ENCODE peak calls at places on chromosomes 16 and 17, in five cellular contexts. One of them, this sample, is unnamed. For H3K4me1, the result is how much of the 10 kb centered on the place peaks cover.

GRCh38 chr17:68600123-68600880 is 865 bp downstream of the FAM20A start:
- DNase-seq in ascending aorta: no peak
- DNase-seq in lower lobe of right lung: peak
- DNase-seq in neuronal stem cell: peak
- DNase-seq in heart right ventricle: peak
- DNase-seq in this sample: peak

GRCh38 chr17:62819511-62820221 is 11.6 kb upstream of the MARCHF10 start:
- DNase-seq in ascending aorta: peak
- DNase-seq in heart right ventricle: peak
- DNase-seq in lower lobe of right lung: peak
- DNase-seq in neuronal stem cell: peak
- DNase-seq in this sample: peak

GRCh38 chr16:47375423-47375822 is 85.4 kb downstream of the ITFG1 start:
- DNase-seq in neuronal stem cell: no peak
- DNase-seq in heart right ventricle: no peak
- DNase-seq in lower lobe of right lung: no peak
- DNase-seq in ascending aorta: no peak
- DNase-seq in this sample: no peak

GRCh38 chr17:61402978-61403845 is 3.6 kb downstream of the TBX2 start:
- DNase-seq in neuronal stem cell: no peak
- DNase-seq in lower lobe of right lung: peak
- DNase-seq in heart right ventricle: no peak
- DNase-seq in ascending aorta: no peak
- DNase-seq in this sample: no peak

GRCh38 chr16:8026450-8026849 is 563.9 kb downstream of the TMEM114 start:
- DNase-seq in neuronal stem cell: peak
- DNase-seq in ascending aorta: no peak
- DNase-seq in lower lobe of right lung: no peak
- DNase-seq in heart right ventricle: no peak
- DNase-seq in this sample: no peak

GRCh38 chr17:44913676-44914075 is 1.6 kb downstream of the GFAP start:
- DNase-seq in lower lobe of right lung: peak
- DNase-seq in heart right ventricle: no peak
- DNase-seq in neuronal stem cell: no peak
- DNase-seq in ascending aorta: no peak
- DNase-seq in this sample: no peak

GRCh38 chr17:51439395-51440229 is 179.3 kb downstream of the UTP18 start:
- DNase-seq in heart right ventricle: no peak
- DNase-seq in ascending aorta: no peak
- DNase-seq in lower lobe of right lung: no peak
- DNase-seq in neuronal stem cell: no peak
- DNase-seq in this sample: no peak

GRCh38 chr17:39012725-39013124 is 45.5 kb upstream of the FBXO47 start:
- DNase-seq in neuronal stem cell: no peak
- DNase-seq in lower lobe of right lung: no peak
- DNase-seq in heart right ventricle: no peak
- DNase-seq in ascending aorta: no peak
- DNase-seq in this sample: no peak

GRCh38 chr17:73175962-73176565 is 11.3 kb downstream of the SSTR2 start:
- DNase-seq in lower lobe of right lung: no peak
- DNase-seq in ascending aorta: no peak
- DNase-seq in neuronal stem cell: no peak
- DNase-seq in heart right ventricle: no peak
- DNase-seq in this sample: no peak

GRCh38 chr16:62404857-62405611 is 368.8 kb upstream of the CDH8 start:
- DNase-seq in neuronal stem cell: no peak
- DNase-seq in heart right ventricle: no peak
- DNase-seq in lower lobe of right lung: no peak
- DNase-seq in ascending aorta: no peak
- DNase-seq in this sample: no peak

GRCh38 chr16:56301391-56301850 is 110.1 kb downstream of the GNAO1 start:
- DNase-seq in neuronal stem cell: no peak
- DNase-seq in ascending aorta: no peak
- DNase-seq in lower lobe of right lung: no peak
- DNase-seq in heart right ventricle: no peak
- DNase-seq in this sample: no peak

GRCh38 chr17:10875984-10876555 is 38.2 kb upstream of the PIRT start:
- DNase-seq in lower lobe of right lung: no peak
- DNase-seq in neuronal stem cell: peak
- DNase-seq in ascending aorta: peak
- DNase-seq in heart right ventricle: peak
- DNase-seq in this sample: peak

GRCh38 chr16:50916040-50916439 is 174.2 kb downstream of the CYLD start:
- DNase-seq in ascending aorta: no peak
- DNase-seq in heart right ventricle: no peak
- DNase-seq in neuronal stem cell: no peak
- DNase-seq in lower lobe of right lung: no peak
- DNase-seq in this sample: no peak

GRCh38 chr17:30422171-30422570 is 43.4 kb downstream of the CPD start:
- DNase-seq in neuronal stem cell: no peak
- DNase-seq in ascending aorta: no peak
- DNase-seq in lower lobe of right lung: no peak
- DNase-seq in heart right ventricle: no peak
- DNase-seq in this sample: no peak

GRCh38 chr17:42248351-42249179 is 27.6 kb downstream of the STAT5B start:
- DNase-seq in ascending aorta: peak
- DNase-seq in neuronal stem cell: no peak
- DNase-seq in heart right ventricle: peak
- DNase-seq in lower lobe of right lung: peak
- DNase-seq in this sample: peak

GRCh38 chr16:50154369-50154947 is 1.4 kb downstream of the TENT4B start:
- DNase-seq in heart right ventricle: peak
- DNase-seq in lower lobe of right lung: no peak
- DNase-seq in neuronal stem cell: no peak
- DNase-seq in ascending aorta: no peak
- DNase-seq in this sample: no peak

GRCh38 chr16:89491238-89491869 is 993 bp upstream of the ANKRD11 start:
- DNase-seq in ascending aorta: no peak
- DNase-seq in heart right ventricle: no peak
- DNase-seq in neuronal stem cell: peak
- DNase-seq in lower lobe of right lung: no peak
- DNase-seq in this sample: peak

GRCh38 chr16:11797957-11798299 is 870 bp upstream of the ZC3H7A start:
- DNase-seq in heart right ventricle: no peak
- DNase-seq in ascending aorta: peak
- DNase-seq in lower lobe of right lung: no peak
- DNase-seq in neuronal stem cell: no peak
- DNase-seq in this sample: no peak

GRCh38 chr16:730666-731509 is 4.0 kb downstream of the HAGHL start:
- DNase-seq in heart right ventricle: no peak
- DNase-seq in lower lobe of right lung: no peak
- DNase-seq in neuronal stem cell: no peak
- DNase-seq in ascending aorta: no peak
- DNase-seq in this sample: no peak

GRCh38 chr17:8698142-8699050 is 46.2 kb downstream of the CCDC42 start:
- DNase-seq in heart right ventricle: peak
- DNase-seq in lower lobe of right lung: no peak
- DNase-seq in neuronal stem cell: no peak
- DNase-seq in ascending aorta: peak
- DNase-seq in this sample: no peak

GRCh38 chr16:11361751-11362742 is 16.8 kb downstream of the RMI2 start:
- DNase-seq in neuronal stem cell: no peak
- DNase-seq in lower lobe of right lung: no peak
- DNase-seq in heart right ventricle: no peak
- DNase-seq in ascending aorta: no peak
- DNase-seq in this sample: no peak

GRCh38 chr17:38341035-38341721 is 2.6 kb downstream of the GPR179 start:
- DNase-seq in lower lobe of right lung: peak
- DNase-seq in heart right ventricle: peak
- DNase-seq in ascending aorta: no peak
- DNase-seq in neuronal stem cell: no peak
- DNase-seq in this sample: peak

GRCh38 chr16:79006762-79007161 is 593.8 kb downstream of the MAF start:
- DNase-seq in lower lobe of right lung: no peak
- DNase-seq in ascending aorta: no peak
- DNase-seq in neuronal stem cell: no peak
- DNase-seq in heart right ventricle: no peak
- DNase-seq in this sample: no peak

GRCh38 chr16:35431829-35432663 is 1972.6 kb downstream of the TP53TG3F start:
- DNase-seq in lower lobe of right lung: no peak
- DNase-seq in neuronal stem cell: no peak
- DNase-seq in heart right ventricle: no peak
- DNase-seq in ascending aorta: no peak
- DNase-seq in this sample: no peak

GRCh38 chr17:13541032-13541480 is 60.7 kb downstream of the HS3ST3A1 start:
- DNase-seq in heart right ventricle: no peak
- DNase-seq in lower lobe of right lung: no peak
- DNase-seq in neuronal stem cell: no peak
- DNase-seq in ascending aorta: no peak
- DNase-seq in this sample: no peak

GRCh38 chr17:48841395-48841831 is 10.6 kb downstream of the CALCOCO2 start:
- DNase-seq in neuronal stem cell: no peak
- DNase-seq in ascending aorta: no peak
- DNase-seq in heart right ventricle: peak
- DNase-seq in lower lobe of right lung: no peak
- DNase-seq in this sample: no peak

GRCh38 chr17:9893606-9894005 is 11.5 kb downstream of the RCVRN start:
- DNase-seq in neuronal stem cell: no peak
- DNase-seq in ascending aorta: no peak
- DNase-seq in heart right ventricle: no peak
- DNase-seq in lower lobe of right lung: no peak
- DNase-seq in this sample: no peak

GRCh38 chr17:79657036-79657435 is 46.2 kb upstream of the RBFOX3 start:
- DNase-seq in heart right ventricle: no peak
- DNase-seq in neuronal stem cell: no peak
- DNase-seq in ascending aorta: peak
- DNase-seq in lower lobe of right lung: no peak
- DNase-seq in this sample: no peak

GRCh38 chr16:15576960-15577958 is 65.7 kb downstream of the MARF1 start:
- DNase-seq in heart right ventricle: no peak
- DNase-seq in neuronal stem cell: no peak
- DNase-seq in ascending aorta: no peak
- DNase-seq in lower lobe of right lung: no peak
- DNase-seq in this sample: peak

GRCh38 chr16:49510141-49510540 is 136.5 kb downstream of the C16orf78 start:
- DNase-seq in lower lobe of right lung: no peak
- DNase-seq in ascending aorta: no peak
- DNase-seq in neuronal stem cell: no peak
- DNase-seq in heart right ventricle: no peak
- DNase-seq in this sample: no peak

GRCh38 chr16:68739964-68740627 is 3.0 kb downstream of the CDH1 start:
- DNase-seq in lower lobe of right lung: no peak
- DNase-seq in heart right ventricle: no peak
- DNase-seq in neuronal stem cell: no peak
- DNase-seq in ascending aorta: no peak
- DNase-seq in this sample: peak

GRCh38 chr16:68744744-68745280 is 7.7 kb downstream of the CDH1 start:
- DNase-seq in neuronal stem cell: no peak
- DNase-seq in lower lobe of right lung: peak
- DNase-seq in heart right ventricle: no peak
- DNase-seq in ascending aorta: no peak
- DNase-seq in this sample: peak

GRCh38 chr16:68746951-68747350 is 9.9 kb downstream of the CDH1 start:
- DNase-seq in ascending aorta: no peak
- DNase-seq in heart right ventricle: no peak
- DNase-seq in neuronal stem cell: no peak
- DNase-seq in lower lobe of right lung: no peak
- DNase-seq in this sample: no peak

GRCh38 chr16:68740628-68741346 is 3.7 kb downstream of the CDH1 start:
- DNase-seq in ascending aorta: no peak
- DNase-seq in heart right ventricle: no peak
- DNase-seq in lower lobe of right lung: no peak
- DNase-seq in neuronal stem cell: no peak
- DNase-seq in this sample: no peak

GRCh38 chr16:68743664-68744063 is 6.6 kb downstream of the CDH1 start:
- DNase-seq in lower lobe of right lung: no peak
- DNase-seq in ascending aorta: no peak
- DNase-seq in heart right ventricle: no peak
- DNase-seq in neuronal stem cell: no peak
- DNase-seq in this sample: no peak
- H3K4me1 ChIP-seq in lower lobe of right lung: under half
- H3K4me1 ChIP-seq in ascending aorta: under half
- H3K4me1 ChIP-seq in heart right ventricle: under half
- H3K4me1 ChIP-seq in neuronal stem cell: under half
- H3K4me1 ChIP-seq in this sample: half or more

GRCh38 chr17:57373756-57374155 is 117.4 kb downstream of the MSI2 start:
- DNase-seq in neuronal stem cell: no peak
- DNase-seq in lower lobe of right lung: no peak
- DNase-seq in heart right ventricle: no peak
- DNase-seq in ascending aorta: no peak
- DNase-seq in this sample: no peak

GRCh38 chr17:57372156-57372555 is 115.8 kb downstream of the MSI2 start:
- DNase-seq in lower lobe of right lung: no peak
- DNase-seq in heart right ventricle: no peak
- DNase-seq in ascending aorta: no peak
- DNase-seq in neuronal stem cell: no peak
- DNase-seq in this sample: peak

GRCh38 chr17:57375040-57375769 is 118.9 kb downstream of the MSI2 start:
- DNase-seq in neuronal stem cell: no peak
- DNase-seq in ascending aorta: no peak
- DNase-seq in heart right ventricle: no peak
- DNase-seq in lower lobe of right lung: no peak
- DNase-seq in this sample: no peak

GRCh38 chr17:57370583-57370982 is 114.3 kb downstream of the MSI2 start:
- DNase-seq in heart right ventricle: no peak
- DNase-seq in neuronal stem cell: no peak
- DNase-seq in ascending aorta: no peak
- DNase-seq in lower lobe of right lung: no peak
- DNase-seq in this sample: no peak

GRCh38 chr17:57373071-57373470 is 116.7 kb downstream of the MSI2 start:
- DNase-seq in ascending aorta: no peak
- DNase-seq in lower lobe of right lung: no peak
- DNase-seq in heart right ventricle: no peak
- DNase-seq in neuronal stem cell: no peak
- DNase-seq in this sample: peak
- H3K4me1 ChIP-seq in ascending aorta: under half
- H3K4me1 ChIP-seq in lower lobe of right lung: under half
- H3K4me1 ChIP-seq in heart right ventricle: under half
- H3K4me1 ChIP-seq in neuronal stem cell: under half
- H3K4me1 ChIP-seq in this sample: half or more

GRCh38 chr16:87434146-87434667 is 42.1 kb downstream of the MAP1LC3B start:
- DNase-seq in neuronal stem cell: no peak
- DNase-seq in heart right ventricle: no peak
- DNase-seq in ascending aorta: no peak
- DNase-seq in lower lobe of right lung: no peak
- DNase-seq in this sample: no peak
- H3K4me1 ChIP-seq in neuronal stem cell: under half
- H3K4me1 ChIP-seq in heart right ventricle: under half
- H3K4me1 ChIP-seq in ascending aorta: under half
- H3K4me1 ChIP-seq in lower lobe of right lung: under half
- H3K4me1 ChIP-seq in this sample: under half

GRCh38 chr16:85524365-85524629 is 88.8 kb upstream of the GSE1 start:
- DNase-seq in lower lobe of right lung: peak
- DNase-seq in neuronal stem cell: no peak
- DNase-seq in ascending aorta: no peak
- DNase-seq in heart right ventricle: no peak
- DNase-seq in this sample: peak

GRCh38 chr16:85521737-85522042 is 91.4 kb upstream of the GSE1 start:
- DNase-seq in lower lobe of right lung: no peak
- DNase-seq in heart right ventricle: no peak
- DNase-seq in ascending aorta: no peak
- DNase-seq in neuronal stem cell: no peak
- DNase-seq in this sample: no peak

GRCh38 chr16:85523602-85524364 is 89.3 kb upstream of the GSE1 start:
- DNase-seq in neuronal stem cell: no peak
- DNase-seq in lower lobe of right lung: peak
- DNase-seq in ascending aorta: no peak
- DNase-seq in heart right ventricle: peak
- DNase-seq in this sample: peak

GRCh38 chr16:85522517-85522841 is 90.6 kb upstream of the GSE1 start:
- DNase-seq in neuronal stem cell: no peak
- DNase-seq in ascending aorta: no peak
- DNase-seq in lower lobe of right lung: no peak
- DNase-seq in heart right ventricle: no peak
- DNase-seq in this sample: no peak

GRCh38 chr16:85522842-85523601 is 90.1 kb upstream of the GSE1 start:
- DNase-seq in lower lobe of right lung: no peak
- DNase-seq in neuronal stem cell: no peak
- DNase-seq in heart right ventricle: peak
- DNase-seq in ascending aorta: peak
- DNase-seq in this sample: no peak
- H3K4me1 ChIP-seq in lower lobe of right lung: under half
- H3K4me1 ChIP-seq in neuronal stem cell: half or more
- H3K4me1 ChIP-seq in heart right ventricle: under half
- H3K4me1 ChIP-seq in ascending aorta: under half
- H3K4me1 ChIP-seq in this sample: half or more